ENCODE peak calls at places on chromosomes 2 and 18, in seven cellular contexts. One of them, this sample, is unnamed.

GRCh38 chr2:105789745-105790466 is 45.2 kb downstream of the NCK2 start:
- DNase-seq in WTC11: no peak
- DNase-seq in K562: no peak
- DNase-seq in HCT116: no peak
- DNase-seq in HepG2: no peak
- DNase-seq in GM12878: peak
- DNase-seq in H1: no peak
- DNase-seq in this sample: no peak

GRCh38 chr2:23026671-23027070 is 358.3 kb upstream of the KLHL29 start:
- DNase-seq in WTC11: no peak
- DNase-seq in K562: no peak
- DNase-seq in HCT116: no peak
- DNase-seq in HepG2: no peak
- DNase-seq in GM12878: no peak
- DNase-seq in H1: no peak
- DNase-seq in this sample: no peak

GRCh38 chr2:232420463-232421188 is 14.0 kb downstream of the ALPG start:
- DNase-seq in WTC11: peak
- DNase-seq in K562: no peak
- DNase-seq in HCT116: no peak
- DNase-seq in HepG2: peak
- DNase-seq in GM12878: no peak
- DNase-seq in H1: peak
- DNase-seq in this sample: peak

GRCh38 chr2:39778775-39779751 is at the start of gene THUMPD2:
- DNase-seq in WTC11: peak
- DNase-seq in K562: peak
- DNase-seq in HCT116: peak
- DNase-seq in HepG2: peak
- DNase-seq in GM12878: no peak
- DNase-seq in H1: peak
- DNase-seq in this sample: peak

GRCh38 chr2:20852670-20853069 is 29.8 kb upstream of the LDAH start:
- DNase-seq in WTC11: no peak
- DNase-seq in K562: peak
- DNase-seq in HCT116: no peak
- DNase-seq in HepG2: no peak
- DNase-seq in GM12878: no peak
- DNase-seq in H1: no peak
- DNase-seq in this sample: no peak

GRCh38 chr2:162242586-162243304 is 500 bp downstream of the FAP start:
- DNase-seq in WTC11: no peak
- DNase-seq in K562: no peak
- DNase-seq in HCT116: no peak
- DNase-seq in HepG2: no peak
- DNase-seq in GM12878: no peak
- DNase-seq in H1: no peak
- DNase-seq in this sample: no peak

GRCh38 chr2:169900686-169901085 is 73.4 kb downstream of the UBR3 start:
- DNase-seq in WTC11: no peak
- DNase-seq in K562: no peak
- DNase-seq in HCT116: no peak
- DNase-seq in HepG2: no peak
- DNase-seq in GM12878: no peak
- DNase-seq in H1: no peak
- DNase-seq in this sample: no peak

GRCh38 chr2:232852676-232853075 is 17.4 kb upstream of the SNORC start:
- DNase-seq in WTC11: no peak
- DNase-seq in K562: no peak
- DNase-seq in HCT116: no peak
- DNase-seq in HepG2: no peak
- DNase-seq in GM12878: no peak
- DNase-seq in H1: no peak
- DNase-seq in this sample: no peak

GRCh38 chr2:20525041-20526035 is 78.5 kb downstream of the RHOB start:
- DNase-seq in WTC11: no peak
- DNase-seq in K562: peak
- DNase-seq in HCT116: no peak
- DNase-seq in HepG2: peak
- DNase-seq in GM12878: peak
- DNase-seq in H1: peak
- DNase-seq in this sample: no peak

GRCh38 chr2:26178746-26179436 is 6.0 kb downstream of the GAREM2 start:
- DNase-seq in WTC11: peak
- DNase-seq in K562: peak
- DNase-seq in HCT116: no peak
- DNase-seq in HepG2: no peak
- DNase-seq in GM12878: no peak
- DNase-seq in H1: peak
- DNase-seq in this sample: no peak

GRCh38 chr2:75006041-75006440 is 47.6 kb downstream of the POLE4 start:
- DNase-seq in WTC11: no peak
- DNase-seq in K562: no peak
- DNase-seq in HCT116: no peak
- DNase-seq in HepG2: no peak
- DNase-seq in GM12878: no peak
- DNase-seq in H1: no peak
- DNase-seq in this sample: no peak

GRCh38 chr18:55102508-55102907 is 143.2 kb upstream of the CCDC68 start:
- DNase-seq in WTC11: no peak
- DNase-seq in K562: no peak
- DNase-seq in HCT116: no peak
- DNase-seq in HepG2: no peak
- DNase-seq in GM12878: no peak
- DNase-seq in H1: no peak
- DNase-seq in this sample: no peak

GRCh38 chr18:57942090-57942489 is 101.9 kb upstream of the NEDD4L start:
- DNase-seq in WTC11: no peak
- DNase-seq in K562: no peak
- DNase-seq in HCT116: no peak
- DNase-seq in HepG2: no peak
- DNase-seq in GM12878: no peak
- DNase-seq in H1: no peak
- DNase-seq in this sample: no peak

GRCh38 chr2:168097431-168097830 is 150.0 kb downstream of the STK39 start:
- DNase-seq in WTC11: no peak
- DNase-seq in K562: no peak
- DNase-seq in HCT116: no peak
- DNase-seq in HepG2: no peak
- DNase-seq in GM12878: no peak
- DNase-seq in H1: no peak
- DNase-seq in this sample: no peak

GRCh38 chr2:860259-860855 is 90.3 kb upstream of the SNTG2 start:
- DNase-seq in WTC11: peak
- DNase-seq in K562: no peak
- DNase-seq in HCT116: peak
- DNase-seq in HepG2: peak
- DNase-seq in GM12878: no peak
- DNase-seq in H1: no peak
- DNase-seq in this sample: no peak

GRCh38 chr2:168614291-168615018 is 158.4 kb downstream of the CERS6 start:
- DNase-seq in WTC11: peak
- DNase-seq in K562: no peak
- DNase-seq in HCT116: no peak
- DNase-seq in HepG2: no peak
- DNase-seq in GM12878: no peak
- DNase-seq in H1: peak
- DNase-seq in this sample: no peak

GRCh38 chr2:63053889-63054725 is 3.5 kb downstream of the OTX1 start:
- DNase-seq in WTC11: peak
- DNase-seq in K562: no peak
- DNase-seq in HCT116: no peak
- DNase-seq in HepG2: no peak
- DNase-seq in GM12878: no peak
- DNase-seq in H1: peak
- DNase-seq in this sample: no peak

GRCh38 chr2:22579341-22579740 is 805.6 kb upstream of the KLHL29 start:
- DNase-seq in WTC11: no peak
- DNase-seq in K562: no peak
- DNase-seq in HCT116: no peak
- DNase-seq in HepG2: no peak
- DNase-seq in GM12878: no peak
- DNase-seq in H1: no peak
- DNase-seq in this sample: no peak

GRCh38 chr2:237358721-237359595 is 55.0 kb downstream of the COL6A3 start:
- DNase-seq in WTC11: peak
- DNase-seq in K562: no peak
- DNase-seq in HCT116: no peak
- DNase-seq in HepG2: no peak
- DNase-seq in GM12878: no peak
- DNase-seq in H1: no peak
- DNase-seq in this sample: no peak

GRCh38 chr2:73260338-73260984 is 23.8 kb downstream of the FBXO41 start:
- DNase-seq in WTC11: peak
- DNase-seq in K562: peak
- DNase-seq in HCT116: no peak
- DNase-seq in HepG2: peak
- DNase-seq in GM12878: no peak
- DNase-seq in H1: peak
- DNase-seq in this sample: peak

GRCh38 chr18:46040747-46041104 is 31.3 kb downstream of the PSTPIP2 start:
- DNase-seq in WTC11: no peak
- DNase-seq in K562: peak
- DNase-seq in HCT116: no peak
- DNase-seq in HepG2: no peak
- DNase-seq in GM12878: no peak
- DNase-seq in H1: no peak
- DNase-seq in this sample: no peak

GRCh38 chr2:29811378-29811777 is 110.0 kb downstream of the ALK start:
- DNase-seq in WTC11: no peak
- DNase-seq in K562: no peak
- DNase-seq in HCT116: no peak
- DNase-seq in HepG2: no peak
- DNase-seq in GM12878: no peak
- DNase-seq in H1: no peak
- DNase-seq in this sample: no peak

GRCh38 chr18:56975276-56975675 is 171.6 kb upstream of the BOD1L2 start:
- DNase-seq in WTC11: no peak
- DNase-seq in K562: no peak
- DNase-seq in HCT116: no peak
- DNase-seq in HepG2: no peak
- DNase-seq in GM12878: no peak
- DNase-seq in H1: no peak
- DNase-seq in this sample: no peak

GRCh38 chr2:96970910-96971309 is 15.5 kb downstream of the FAM178B start:
- DNase-seq in WTC11: no peak
- DNase-seq in K562: no peak
- DNase-seq in HCT116: no peak
- DNase-seq in HepG2: no peak
- DNase-seq in GM12878: no peak
- DNase-seq in H1: no peak
- DNase-seq in this sample: no peak

GRCh38 chr2:26941486-26941885 is 29.0 kb upstream of the MAPRE3 start:
- DNase-seq in WTC11: no peak
- DNase-seq in K562: no peak
- DNase-seq in HCT116: no peak
- DNase-seq in HepG2: no peak
- DNase-seq in GM12878: no peak
- DNase-seq in H1: no peak
- DNase-seq in this sample: no peak

GRCh38 chr2:89775885-89776284 is 1084.4 kb downstream of the RPIA start:
- DNase-seq in WTC11: no peak
- DNase-seq in K562: no peak
- DNase-seq in HCT116: no peak
- DNase-seq in HepG2: no peak
- DNase-seq in GM12878: no peak
- DNase-seq in H1: no peak
- DNase-seq in this sample: no peak

GRCh38 chr18:58755304-58756010 is 84.2 kb downstream of the MALT1 start:
- DNase-seq in WTC11: no peak
- DNase-seq in K562: no peak
- DNase-seq in HCT116: no peak
- DNase-seq in HepG2: no peak
- DNase-seq in GM12878: no peak
- DNase-seq in H1: no peak
- DNase-seq in this sample: no peak

GRCh38 chr2:110860620-110861019 is 128.2 kb downstream of the ACOXL start:
- DNase-seq in WTC11: no peak
- DNase-seq in K562: no peak
- DNase-seq in HCT116: no peak
- DNase-seq in HepG2: no peak
- DNase-seq in GM12878: no peak
- DNase-seq in H1: no peak
- DNase-seq in this sample: no peak

GRCh38 chr2:138476186-138476585 is 25.4 kb upstream of the SPOPL start:
- DNase-seq in WTC11: no peak
- DNase-seq in K562: no peak
- DNase-seq in HCT116: no peak
- DNase-seq in HepG2: no peak
- DNase-seq in GM12878: no peak
- DNase-seq in H1: no peak
- DNase-seq in this sample: no peak

GRCh38 chr2:134446431-134447091 is 192.7 kb downstream of the MGAT5 start:
- DNase-seq in WTC11: no peak
- DNase-seq in K562: no peak
- DNase-seq in HCT116: no peak
- DNase-seq in HepG2: no peak
- DNase-seq in GM12878: no peak
- DNase-seq in H1: no peak
- DNase-seq in this sample: no peak
- TF ChIP-seq SP1 in WTC11: no peak
- TF ChIP-seq SP1 in K562: no peak
- TF ChIP-seq SP1 in HCT116: no peak
- TF ChIP-seq SP1 in HepG2: no peak
- TF ChIP-seq SP1 in GM12878: no peak
- TF ChIP-seq SP1 in H1: no peak
- TF ChIP-seq SP1 in this sample: no peak

DNA sequence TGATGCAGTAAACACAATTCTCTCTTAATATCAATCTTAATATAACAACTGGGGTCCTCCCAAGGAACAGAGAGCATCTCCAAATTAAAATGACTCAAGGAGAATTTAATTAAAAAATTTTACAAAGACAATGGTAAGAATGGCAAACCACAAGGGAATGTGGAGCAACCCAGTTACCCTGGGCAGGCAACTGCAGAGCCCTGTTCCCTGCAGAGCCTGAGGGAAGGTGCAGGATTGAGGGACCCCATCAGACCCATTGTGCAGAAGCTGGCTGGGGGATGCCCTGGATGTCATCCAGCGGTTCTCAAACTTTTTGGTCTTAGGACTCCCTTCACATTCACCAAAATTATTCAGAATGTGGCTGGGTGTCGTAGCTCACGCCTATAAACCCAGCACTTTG is 262.8 kb downstream of the FBXO15 start:
- DNase-seq in WTC11: no peak
- DNase-seq in K562: no peak
- DNase-seq in HCT116: no peak
- DNase-seq in HepG2: no peak
- DNase-seq in GM12878: no peak
- DNase-seq in H1: no peak
- DNase-seq in this sample: no peak
- TF ChIP-seq SP1 in WTC11: no peak
- TF ChIP-seq SP1 in K562: no peak
- TF ChIP-seq SP1 in HCT116: no peak
- TF ChIP-seq SP1 in HepG2: no peak
- TF ChIP-seq SP1 in GM12878: no peak
- TF ChIP-seq SP1 in H1: no peak
- TF ChIP-seq SP1 in this sample: no peak

GRCh38 chr2:219405451-219405850 is 12.7 kb upstream of the DES start:
- DNase-seq in WTC11: peak
- DNase-seq in K562: peak
- DNase-seq in HCT116: no peak
- DNase-seq in HepG2: no peak
- DNase-seq in GM12878: no peak
- DNase-seq in H1: peak
- DNase-seq in this sample: no peak
- TF ChIP-seq SP1 in WTC11: no peak
- TF ChIP-seq SP1 in K562: no peak
- TF ChIP-seq SP1 in HCT116: no peak
- TF ChIP-seq SP1 in HepG2: no peak
- TF ChIP-seq SP1 in GM12878: no peak
- TF ChIP-seq SP1 in H1: no peak
- TF ChIP-seq SP1 in this sample: no peak

GRCh38 chr2:181129654-181130053 is 149.2 kb downstream of the UBE2E3 start:
- DNase-seq in WTC11: no peak
- DNase-seq in K562: no peak
- DNase-seq in HCT116: no peak
- DNase-seq in HepG2: no peak
- DNase-seq in GM12878: no peak
- DNase-seq in H1: no peak
- DNase-seq in this sample: no peak
- TF ChIP-seq SP1 in WTC11: no peak
- TF ChIP-seq SP1 in K562: no peak
- TF ChIP-seq SP1 in HCT116: no peak
- TF ChIP-seq SP1 in HepG2: no peak
- TF ChIP-seq SP1 in GM12878: no peak
- TF ChIP-seq SP1 in H1: no peak
- TF ChIP-seq SP1 in this sample: no peak

This sample was measured in HEK293T.